ENCODE peak calls at places on chromosomes 4 and X, in five cellular contexts. K is thoracic aorta; X is tibial nerve; P is fibroblast of mammary gland; C is CD8-positive, alpha-beta T cell. D is an unnamed sample.

GRCh38 chr4:94284889-94285288 is 57.7 kb downstream of the HPGDS start:
- DNase-seq in K (no peak), C (no peak), X (no peak), P (no peak), D (no peak)

GRCh38 chr4:24373662-24374061 is 210.7 kb downstream of the DHX15 start:
- DNase-seq in C (no peak), P (no peak), X (no peak), K (no peak), D (no peak)

GRCh38 chr4:113815826-113816225 is 54.3 kb upstream of the CAMK2D start:
- DNase-seq in P (no peak), K (no peak), C (no peak), X (no peak), D (no peak)

GRCh38 chr4:17788956-17789355 is 7.5 kb upstream of the FAM184B start:
- DNase-seq in K (no peak), C (no peak), P (no peak), X (no peak), D (no peak)

GRCh38 chr4:8038083-8038482 is 98.4 kb upstream of the AFAP1 start:
- DNase-seq in K (no peak), X (no peak), P (no peak), C (no peak), D (no peak)

GRCh38 chr4:165324203-165324917 is 3.1 kb upstream of the MSMO1 start:
- DNase-seq in C (no peak), K (no peak), P (no peak), X (no peak), D (no peak)

GRCh38 chr4:167956676-167957075 is 135.7 kb upstream of the ANXA10 start:
- DNase-seq in P (peak; percentile 18), K (no peak), C (no peak), X (no peak), D (no peak)

GRCh38 chr4:7649411-7649740 is 214.6 kb upstream of the PSAPL1 start:
- DNase-seq in X (no peak), P (no peak), C (no peak), K (no peak), D (no peak)

GRCh38 chr4:74544655-74545361 is 99.9 kb downstream of the AREG start:
- DNase-seq in C (no peak), K (no peak), X (no peak), P (peak; percentile 38), D (no peak)

GRCh38 chrX:97740044-97740443 is 856.3 kb downstream of the RPA4 start:
- DNase-seq in K (no peak), P (peak; percentile 4), X (no peak), C (no peak), D (no peak)

GRCh38 chr4:56245547-56246229 is 141.6 kb downstream of the AASDH start:
- DNase-seq in P (no peak), C (no peak), K (no peak), X (no peak), D (no peak)

GRCh38 chr4:138233313-138233712 is 8.8 kb downstream of the SLC7A11 start:
- DNase-seq in X (no peak), P (no peak), K (no peak), C (no peak), D (no peak)

GRCh38 chrX:2595258-2595657 is 94.5 kb upstream of the DHRSX start:
- DNase-seq in K (no peak), C (no peak), P (peak; percentile 91), X (no peak), D (no peak)

GRCh38 chr4:125789018-125789417 is 474.3 kb downstream of the FAT4 start:
- DNase-seq in C (no peak), X (no peak), K (no peak), P (peak; percentile 10), D (no peak)

GRCh38 chr4:119149110-119149509 is 13.5 kb downstream of the MYOZ2 start:
- DNase-seq in K (no peak), X (no peak), P (peak; percentile 10), C (no peak), D (no peak)

GRCh38 chr4:58209576-58209975 is 1099.4 kb upstream of the IGFBP7 start:
- DNase-seq in K (no peak), X (no peak), C (no peak), P (no peak), D (no peak)

GRCh38 chrX:12489341-12489740 is 301.9 kb upstream of the PRPS2 start:
- DNase-seq in C (no peak), X (no peak), P (peak; percentile 3), K (no peak), D (no peak)

GRCh38 chrX:12488781-12489180 is 302.4 kb upstream of the PRPS2 start:
- DNase-seq in C (no peak), P (no peak), X (no peak), K (no peak), D (no peak)

DNA sequence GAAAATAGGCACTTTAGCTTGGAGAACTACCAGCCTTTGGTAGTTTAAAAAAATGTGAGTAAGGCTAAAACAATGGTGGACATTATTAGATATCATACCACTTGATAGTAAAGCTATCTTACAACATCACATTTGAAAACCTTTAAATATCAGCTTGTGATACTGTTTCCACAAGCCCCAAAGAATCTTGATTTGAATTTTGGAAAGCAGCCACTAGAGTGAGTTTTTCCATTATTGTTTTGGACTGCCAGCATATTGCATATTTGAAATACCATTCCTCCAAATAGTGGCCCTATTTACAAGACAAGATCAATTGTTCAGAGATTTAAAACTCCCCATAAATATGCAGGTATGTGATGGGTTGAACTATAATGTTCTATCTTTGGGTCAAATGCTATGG is 303.0 kb upstream of the PRPS2 start:
- DNase-seq in K (no peak), C (no peak), P (no peak), X (no peak), D (no peak)
- TF ChIP-seq CTCF in K (no peak), C (no peak), P (no peak), X (no peak), D (no peak)

GRCh38 chr4:39635023-39635422 is 3.6 kb downstream of the SMIM14 start:
- DNase-seq in P (no peak), K (no peak), X (no peak), C (no peak), D (no peak)

GRCh38 chr4:39636786-39637185 is 1.9 kb downstream of the SMIM14 start:
- DNase-seq in X (no peak), C (no peak), K (no peak), P (peak; percentile 32), D (no peak)

GRCh38 chr4:39641451-39641850 is 2.8 kb upstream of the SMIM14 start:
- DNase-seq in P (no peak), C (no peak), K (no peak), X (no peak), D (peak; percentile 27)

GRCh38 chr4:39637572-39638357 is 900 bp downstream of the SMIM14 start:
- DNase-seq in K (no peak), C (peak; percentile 11), P (peak; percentile 56), X (peak; percentile 28), D (no peak)

GRCh38 chr4:39638358-39639239 is at the start of gene SMIM14:
- DNase-seq in P (peak; percentile 97), K (peak; percentile 92), X (peak; percentile 97), C (peak; percentile 78), D (peak; percentile 100)
- TF ChIP-seq CTCF in P (no peak), K (no peak), X (peak; percentile 69), C (no peak), D (no peak)

GRCh38 chrX:49282647-49283011 is 13.0 kb downstream of the PPP1R3F start:
- DNase-seq in C (no peak), K (no peak), P (peak; percentile 48), X (no peak), D (no peak)
- TF ChIP-seq CTCF in C (no peak), K (peak; percentile 19), P (peak; percentile 42), X (no peak), D (peak; percentile 32)

GRCh38 chr4:15963001-15963451 is at the start of gene FGFBP2:
- DNase-seq in C (peak; percentile 56), X (peak; percentile 53), P (peak; percentile 49), K (no peak), D (no peak)
- TF ChIP-seq CTCF in C (peak; percentile 38), X (no peak), P (peak; percentile 52), K (peak; percentile 17), D (peak; percentile 76)

DNA sequence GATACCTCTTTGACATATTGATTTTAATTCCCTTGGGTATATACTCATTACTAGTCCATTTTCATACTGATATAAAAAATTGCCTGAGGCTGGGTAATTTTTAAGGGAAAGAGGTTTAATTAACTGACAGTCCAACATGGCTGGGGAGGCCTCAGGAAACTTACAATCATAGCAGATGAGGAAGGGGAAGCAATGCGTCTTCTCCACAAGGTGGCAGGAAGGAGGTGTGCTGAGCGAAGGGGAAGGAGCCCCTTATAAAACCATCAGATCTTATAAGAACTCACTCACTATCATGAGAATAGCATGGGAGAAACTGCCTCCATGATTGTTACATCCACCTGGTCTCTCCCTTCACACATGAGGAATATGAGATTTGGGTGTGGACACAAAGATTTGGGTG is 42.4 kb downstream of the MSX1 start:
- DNase-seq in C (no peak), K (no peak), X (no peak), P (no peak), D (no peak)
- TF ChIP-seq CTCF in C (no peak), K (no peak), X (no peak), P (peak; percentile 9), D (peak; percentile 24)

DNA sequence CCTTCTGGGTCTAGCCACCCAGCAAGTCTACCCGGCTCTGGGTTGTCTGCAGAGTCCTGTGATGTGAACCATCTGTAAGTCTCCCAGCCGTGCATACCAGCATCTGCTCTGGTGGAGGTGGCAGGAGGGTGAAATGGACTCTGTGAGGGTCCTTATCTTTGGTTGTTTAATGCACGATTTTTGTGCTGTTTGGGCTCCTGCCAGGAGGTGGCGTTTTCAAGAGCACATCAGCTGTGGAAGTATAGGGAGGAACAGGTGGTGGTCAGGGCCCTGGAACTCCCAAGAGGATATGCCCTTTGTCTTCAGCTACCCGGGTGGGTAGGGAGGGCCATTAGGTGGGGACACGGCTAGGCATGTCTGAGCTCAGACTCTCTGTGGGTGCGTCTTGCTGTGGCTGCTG is 66.5 kb upstream of the ZFP42 start:
- DNase-seq in K (no peak), C (no peak), P (no peak), X (no peak), D (no peak)
- TF ChIP-seq CTCF in K (no peak), C (no peak), P (no peak), X (no peak), D (peak; percentile 19)

GRCh38 chr4:38994135-38994534 is 38.1 kb downstream of the TMEM156 start:
- DNase-seq in C (no peak), X (no peak), K (no peak), P (no peak), D (no peak)

GRCh38 chr4:38990241-38990640 is 42.0 kb downstream of the TMEM156 start:
- DNase-seq in X (no peak), C (no peak), P (no peak), K (no peak), D (no peak)

GRCh38 chr4:38989487-38989886 is 42.7 kb downstream of the TMEM156 start:
- DNase-seq in X (no peak), P (peak; percentile 63), K (no peak), C (no peak), D (no peak)

DNA sequence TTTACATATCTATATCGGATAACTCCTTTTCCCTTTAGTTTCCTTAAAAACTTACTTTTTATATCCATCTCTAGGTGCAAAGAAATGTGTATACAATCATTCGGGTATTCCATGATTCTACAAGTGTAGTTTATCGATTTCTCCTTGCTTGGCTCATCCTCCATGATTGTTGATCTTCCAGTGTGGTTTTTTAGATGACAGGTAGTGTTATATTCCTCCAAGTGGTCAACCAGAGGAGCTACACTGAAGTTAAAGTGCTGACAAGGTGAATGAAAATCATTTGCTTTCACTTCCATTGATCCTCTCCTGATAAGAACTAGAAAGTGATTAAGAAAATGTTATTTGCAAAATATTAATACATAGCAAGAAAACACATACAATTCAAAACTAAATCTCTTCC is 38.5 kb downstream of the TMEM156 start:
- DNase-seq in K (no peak), P (peak; percentile 16), X (no peak), C (no peak), D (no peak)
- TF ChIP-seq CTCF in K (no peak), P (peak; percentile 21), X (no peak), C (no peak), D (peak; percentile 27)

D was measured in osteocyte.